ENCODE peak calls at places on chromosomes 5 and 9, in nine cellular contexts. M is choroid plexus epithelial cell, R is tibial artery, T is Peyer's patch, X is uterus, S is spleen, E is MM.1S, N is dorsolateral prefrontal cortex, J is type B pancreatic cell. D is an unnamed sample.

GRCh38 chr9:110977259-110977709 is 61.0 kb downstream of the LPAR1 start:
- DNase-seq in M (peak), R (no peak), T (no peak), X (peak), S (no peak), E (no peak), N (no peak), J (no peak), D (no peak)

GRCh38 chr9:94888775-94889174 is 162.3 kb downstream of the AOPEP start:
- DNase-seq in M (no peak), R (no peak), T (no peak), X (no peak), S (no peak), E (no peak), N (no peak), J (no peak), D (no peak)

GRCh38 chr5:20575515-20575914 is 587.5 kb upstream of the CDH18 start:
- DNase-seq in M (no peak), R (no peak), T (no peak), X (no peak), S (no peak), E (no peak), N (no peak), J (no peak), D (no peak)

GRCh38 chr9:129352157-129352870 is 174.3 kb upstream of the IER5L start:
- DNase-seq in M (peak), R (no peak), T (no peak), X (peak), S (no peak), E (no peak), N (no peak), J (no peak), D (no peak)

GRCh38 chr5:63916786-63917185 is 45.5 kb downstream of the HTR1A start:
- DNase-seq in M (peak), R (no peak), T (no peak), X (no peak), S (no peak), E (no peak), N (no peak), J (no peak), D (no peak)

GRCh38 chr5:2906302-2907090 is 155.0 kb upstream of the IRX2 start:
- DNase-seq in M (no peak), R (peak), T (no peak), X (no peak), S (peak), E (no peak), N (no peak), J (peak), D (peak)

GRCh38 chr9:99369327-99369722 is 147.2 kb downstream of the SEC61B start:
- DNase-seq in M (no peak), R (no peak), T (no peak), X (no peak), S (no peak), E (no peak), N (no peak), J (no peak), D (no peak)

GRCh38 chr5:6634327-6634713 is 1.1 kb downstream of the SRD5A1 start:
- DNase-seq in M (peak), R (no peak), T (no peak), X (no peak), S (no peak), E (no peak), N (no peak), J (no peak), D (no peak)

GRCh38 chr9:109411818-109412352 is 86.2 kb downstream of the PTPN3 start:
- DNase-seq in M (peak), R (no peak), T (peak), X (no peak), S (no peak), E (peak), N (no peak), J (no peak), D (no peak)

DNA sequence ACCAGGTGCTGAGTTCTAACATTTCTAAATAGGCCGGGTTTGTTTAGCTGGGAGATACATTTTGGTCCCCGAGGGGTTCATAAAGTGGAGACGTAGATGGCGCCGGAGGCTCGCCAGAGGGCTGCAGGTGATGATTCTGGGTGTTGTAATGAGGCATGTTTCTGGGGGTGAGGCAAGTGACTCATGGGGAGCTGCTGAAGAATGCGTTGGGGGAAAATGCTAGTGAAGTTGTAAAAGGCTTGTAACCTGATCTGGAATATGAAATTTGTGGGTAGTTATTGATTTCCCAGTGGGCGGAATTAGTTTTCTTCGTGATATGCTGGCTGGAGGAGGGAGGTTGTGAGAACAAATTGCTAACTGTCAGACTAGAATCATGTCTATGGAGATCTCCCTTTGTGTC is 158.2 kb downstream of the DOCK2 start:
- DNase-seq in M (no peak), R (no peak), T (no peak), X (no peak), S (no peak), E (no peak), N (no peak), J (no peak), D (no peak)
- TF ChIP-seq CTCF in M (no peak), R (no peak), T (no peak), X (no peak), S (no peak), E (no peak), N (no peak), J (no peak), D (no peak)

GRCh38 chr5:158565017-158565789 is 534.5 kb downstream of the EBF1 start:
- DNase-seq in M (no peak), R (no peak), T (no peak), X (no peak), S (no peak), E (no peak), N (no peak), J (no peak), D (no peak)
- TF ChIP-seq CTCF in M (no peak), R (no peak), T (no peak), X (no peak), S (no peak), E (no peak), N (no peak), J (no peak), D (no peak)

GRCh38 chr5:173872887-173873286 is 15.3 kb upstream of the CPEB4 start:
- DNase-seq in M (no peak), R (no peak), T (no peak), X (peak), S (no peak), E (no peak), N (no peak), J (no peak), D (no peak)
- TF ChIP-seq CTCF in M (no peak), R (no peak), T (no peak), X (no peak), S (no peak), E (no peak), N (no peak), J (no peak), D (no peak)

DNA sequence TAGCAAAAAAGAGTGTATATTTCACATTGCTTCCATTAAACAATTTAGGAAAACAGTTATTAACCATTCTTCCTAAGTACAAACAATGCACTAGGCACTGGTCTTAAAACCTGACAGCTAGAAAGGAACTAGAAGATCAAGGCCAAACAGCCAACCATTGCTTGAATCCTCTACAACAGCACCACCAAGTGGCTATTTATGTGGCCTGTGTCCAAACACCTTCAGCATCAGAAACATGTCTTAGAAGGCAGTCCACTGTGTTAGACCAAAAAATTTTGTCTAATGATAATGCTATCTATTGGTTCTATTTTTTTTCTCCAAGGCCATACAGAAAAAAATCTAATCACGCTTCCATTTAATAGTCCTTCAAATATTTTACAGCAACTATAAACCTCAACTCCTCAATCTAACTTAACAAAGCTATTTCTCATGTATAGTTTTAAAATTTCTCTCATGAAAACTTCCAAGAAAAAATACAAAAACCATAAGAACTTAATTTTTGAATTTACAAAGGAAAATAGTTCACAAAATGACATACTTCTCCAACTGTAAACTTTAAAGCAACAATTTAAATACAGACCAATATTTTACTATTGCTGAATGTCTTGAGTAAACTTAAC is 36.1 kb downstream of the CAAP1 start:
- DNase-seq in M (peak), R (no peak), T (no peak), X (peak), S (no peak), E (peak), N (no peak), J (no peak), D (no peak)
- TF ChIP-seq CTCF in M (peak), R (no peak), T (peak), X (peak), S (no peak), E (peak), N (no peak), J (peak), D (peak)

GRCh38 chr5:139759219-139759721 is 36.3 kb upstream of the PSD2 start:
- DNase-seq in M (no peak), R (no peak), T (no peak), X (no peak), S (no peak), E (no peak), N (peak), J (no peak), D (no peak)

GRCh38 chr5:139758510-139759036 is 37.0 kb upstream of the PSD2 start:
- DNase-seq in M (no peak), R (no peak), T (no peak), X (no peak), S (no peak), E (no peak), N (no peak), J (no peak), D (no peak)

GRCh38 chr5:139752506-139753350 is 42.9 kb upstream of the PSD2 start:
- DNase-seq in M (peak), R (no peak), T (no peak), X (no peak), S (no peak), E (no peak), N (no peak), J (no peak), D (no peak)

GRCh38 chr5:139757727-139758509 is 37.7 kb upstream of the PSD2 start:
- DNase-seq in M (no peak), R (no peak), T (no peak), X (no peak), S (no peak), E (no peak), N (no peak), J (no peak), D (no peak)

GRCh38 chr5:139755892-139756671 is 39.5 kb upstream of the PSD2 start:
- DNase-seq in M (no peak), R (no peak), T (peak), X (no peak), S (no peak), E (no peak), N (no peak), J (no peak), D (no peak)
- TF ChIP-seq CTCF in M (no peak), R (no peak), T (no peak), X (no peak), S (no peak), E (no peak), N (no peak), J (no peak), D (no peak)

DNA sequence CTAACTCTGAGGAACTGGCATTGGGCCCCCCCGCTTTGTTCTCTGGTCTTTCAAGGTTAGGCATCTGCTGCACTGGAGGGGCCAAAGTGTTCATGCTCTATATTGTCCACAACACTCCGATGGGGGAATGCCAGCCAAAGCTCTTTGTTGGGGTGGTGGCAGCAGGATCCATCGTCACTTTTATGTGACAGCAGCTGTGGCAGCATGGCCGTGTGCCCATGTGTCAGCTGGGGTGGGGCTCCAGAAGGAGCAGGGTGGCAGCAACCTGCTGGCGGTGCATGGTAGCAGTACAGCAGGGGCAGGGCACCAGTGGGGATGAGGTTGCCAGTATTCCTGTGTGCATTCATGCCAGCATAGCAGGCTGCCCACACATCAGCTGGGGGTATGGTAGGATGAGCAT is 28.2 kb downstream of the ITGA2 start:
- DNase-seq in M (no peak), R (no peak), T (no peak), X (no peak), S (no peak), E (no peak), N (peak), J (no peak), D (no peak)
- TF ChIP-seq CTCF in M (no peak), R (no peak), T (no peak), X (no peak), S (no peak), E (no peak), N (no peak), J (no peak), D (no peak)

GRCh38 chr9:38659538-38659937 is 39.1 kb upstream of the ANKRD18A start:
- DNase-seq in M (no peak), R (no peak), T (no peak), X (no peak), S (no peak), E (no peak), N (no peak), J (no peak), D (no peak)

GRCh38 chr9:38668791-38669466 is 48.5 kb upstream of the ANKRD18A start:
- DNase-seq in M (no peak), R (no peak), T (no peak), X (no peak), S (no peak), E (no peak), N (no peak), J (no peak), D (no peak)

GRCh38 chr9:38662763-38663593 is 42.6 kb upstream of the ANKRD18A start:
- DNase-seq in M (peak), R (no peak), T (no peak), X (no peak), S (no peak), E (no peak), N (peak), J (no peak), D (no peak)
- TF ChIP-seq CTCF in M (peak), R (no peak), T (no peak), X (no peak), S (no peak), E (no peak), N (peak), J (peak), D (peak)

DNA sequence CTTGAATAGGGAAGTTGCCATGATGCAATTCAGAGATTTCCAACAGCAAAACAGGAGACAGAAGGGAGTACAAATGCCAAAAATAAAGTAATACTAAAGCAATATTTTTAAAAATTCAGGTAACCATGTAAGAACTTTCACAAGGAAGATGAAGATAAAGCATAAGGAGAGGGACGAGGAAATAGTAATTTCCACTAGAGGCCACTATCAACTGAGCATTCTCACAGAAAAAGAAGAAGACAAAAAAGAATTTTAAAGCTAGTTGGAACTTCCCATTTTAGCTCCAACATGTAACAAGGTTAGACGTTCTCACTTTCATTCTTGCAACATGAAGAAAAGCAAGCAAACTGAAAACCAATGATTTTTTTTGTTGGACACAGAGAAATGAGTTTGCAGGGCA is 779.9 kb upstream of the CDH6 start:
- DNase-seq in M (peak), R (no peak), T (no peak), X (no peak), S (no peak), E (no peak), N (no peak), J (no peak), D (no peak)
- TF ChIP-seq CTCF in M (no peak), R (no peak), T (no peak), X (no peak), S (no peak), E (no peak), N (no peak), J (peak), D (peak)